ENCODE peak calls at places on chromosomes 1 and 21, in six cellular contexts. W is PC-3, J is neural progenitor cell, Q is GM23248, E is fibroblast of lung, X is endothelial cell of umbilical vein. K is an unnamed sample.
A peak's percentile ranks its signal among the peaks of the same experiment; 100 is the strongest.

GRCh38 chr1:88773540-88774150 is 89.6 kb downstream of the PKN2 start:
- DNase-seq in W (peak; percentile 78), J (no peak), Q (peak; percentile 67), E (peak; percentile 46), X (no peak), K (no peak)

GRCh38 chr1:34975312-34975711 is 9.8 kb downstream of the TMEM35B start:
- DNase-seq in W (no peak), J (no peak), Q (no peak), E (no peak), X (no peak), K (no peak)

GRCh38 chr1:31633117-31633516 is 11.6 kb downstream of the PEF1 start:
- DNase-seq in W (peak; percentile 43), J (peak; percentile 39), Q (peak; percentile 42), E (no peak), X (no peak), K (peak; percentile 45)

GRCh38 chr1:105793541-105794146 is 1262.8 kb upstream of the PRMT6 start:
- DNase-seq in W (peak; percentile 72), J (peak; percentile 70), Q (peak; percentile 50), E (peak; percentile 8), X (no peak), K (peak; percentile 53)

GRCh38 chr1:152878042-152878441 is at the start of gene SMCP:
- DNase-seq in W (peak; percentile 39), J (no peak), Q (peak; percentile 12), E (no peak), X (no peak), K (peak; percentile 9)

GRCh38 chr1:17635811-17636210 is 96.3 kb downstream of the ARHGEF10L start:
- DNase-seq in W (no peak), J (no peak), Q (no peak), E (no peak), X (no peak), K (no peak)

GRCh38 chr21:22575165-22575584 is 1577.0 kb downstream of the NCAM2 start:
- DNase-seq in W (peak; percentile 47), J (peak; percentile 71), Q (no peak), E (no peak), X (peak; percentile 93), K (peak; percentile 53)

GRCh38 chr1:200231787-200232222 is 178.0 kb downstream of the ZNF281 start:
- DNase-seq in W (no peak), J (no peak), Q (peak; percentile 70), E (no peak), X (peak; percentile 58), K (no peak)

GRCh38 chr1:61050541-61051454 is 31.6 kb upstream of the NFIA start:
- DNase-seq in W (peak; percentile 27), J (peak; percentile 85), Q (peak; percentile 51), E (no peak), X (peak; percentile 40), K (no peak)

GRCh38 chr21:41369105-41369914 is 7.5 kb downstream of the MX2 start:
- DNase-seq in W (no peak), J (peak; percentile 82), Q (peak; percentile 19), E (no peak), X (no peak), K (peak; percentile 66)

GRCh38 chr1:51574796-51575195 is 42.1 kb upstream of the OSBPL9 start:
- DNase-seq in W (no peak), J (no peak), Q (no peak), E (no peak), X (no peak), K (no peak)

GRCh38 chr1:102562380-102562779 is 545.9 kb downstream of the COL11A1 start:
- DNase-seq in W (no peak), J (no peak), Q (no peak), E (no peak), X (no peak), K (no peak)

GRCh38 chr1:223345720-223346119 is 18.3 kb downstream of the SUSD4 start:
- DNase-seq in W (no peak), J (peak; percentile 25), Q (no peak), E (no peak), X (no peak), K (no peak)

GRCh38 chr1:39650431-39650830 is 11.0 kb upstream of the HEYL start:
- DNase-seq in W (peak; percentile 62), J (no peak), Q (no peak), E (no peak), X (no peak), K (no peak)

GRCh38 chr1:48216276-48216675 is 6.2 kb upstream of the SLC5A9 start:
- DNase-seq in W (no peak), J (peak; percentile 17), Q (no peak), E (no peak), X (no peak), K (no peak)

GRCh38 chr1:21381354-21381753 is 58.6 kb upstream of the NBPF3 start:
- DNase-seq in W (peak; percentile 4), J (no peak), Q (no peak), E (no peak), X (no peak), K (no peak)

GRCh38 chr1:21379571-21379970 is 60.4 kb upstream of the NBPF3 start:
- DNase-seq in W (peak; percentile 22), J (no peak), Q (no peak), E (no peak), X (no peak), K (no peak)

GRCh38 chr1:21383785-21384401 is 56.0 kb upstream of the NBPF3 start:
- DNase-seq in W (no peak), J (peak; percentile 26), Q (no peak), E (no peak), X (no peak), K (no peak)

GRCh38 chr1:21384620-21385019 is 55.3 kb upstream of the NBPF3 start:
- DNase-seq in W (no peak), J (no peak), Q (no peak), E (no peak), X (no peak), K (no peak)

DNA sequence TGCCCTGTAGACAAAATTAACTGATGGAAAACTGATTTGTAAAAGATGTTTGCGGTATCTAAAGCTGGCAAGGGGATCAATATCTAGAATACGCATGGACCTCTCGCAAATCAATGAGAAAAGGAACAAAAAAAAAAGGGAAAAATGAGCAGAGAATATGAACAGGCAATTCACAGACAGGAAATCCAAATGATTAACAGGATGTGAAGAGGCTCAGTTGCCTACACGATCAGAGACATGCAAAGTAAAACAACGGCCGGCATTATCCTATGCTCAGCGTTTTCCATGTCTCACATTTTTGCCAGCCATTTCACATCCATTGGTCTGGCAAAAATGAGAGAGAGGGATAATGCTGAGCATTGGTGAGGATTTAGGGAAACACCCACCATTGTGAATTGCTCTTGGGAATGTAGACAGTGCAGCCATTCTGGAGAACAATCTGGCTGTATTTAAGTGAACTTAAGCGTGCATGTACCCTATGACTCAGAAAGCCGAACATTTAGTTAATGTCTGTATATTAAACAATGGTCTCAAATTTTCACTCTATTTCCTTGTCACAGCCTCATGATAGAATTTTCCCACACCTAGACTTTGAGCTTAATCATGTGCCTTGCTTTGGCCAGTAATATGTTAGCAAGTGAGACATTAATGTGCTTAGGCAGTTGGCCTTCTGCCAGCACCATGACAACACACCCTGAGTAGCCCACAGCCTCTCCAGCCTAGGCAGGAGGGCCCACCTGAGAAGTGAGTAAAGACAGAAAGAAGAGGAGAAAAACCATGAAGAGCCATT is 61.0 kb upstream of the NBPF3 start:
- DNase-seq in W (peak; percentile 39), J (no peak), Q (no peak), E (no peak), X (no peak), K (no peak)
- TF ChIP-seq EZH2 in W (no peak), J (no peak), Q (no peak), E (no peak), X (no peak), K (no peak)

GRCh38 chr21:39104911-39105310 is 78.3 kb downstream of the PSMG1 start:
- DNase-seq in W (no peak), J (peak; percentile 67), Q (no peak), E (no peak), X (no peak), K (no peak)
- H3K27ac ChIP-seq in W (no peak overlapping the region), J (peak overlapping the region; percentile 34), Q (peak overlapping the region; percentile 29), E (peak overlapping the region; percentile 29), X (no peak overlapping the region), K (no peak overlapping the region)

DNA sequence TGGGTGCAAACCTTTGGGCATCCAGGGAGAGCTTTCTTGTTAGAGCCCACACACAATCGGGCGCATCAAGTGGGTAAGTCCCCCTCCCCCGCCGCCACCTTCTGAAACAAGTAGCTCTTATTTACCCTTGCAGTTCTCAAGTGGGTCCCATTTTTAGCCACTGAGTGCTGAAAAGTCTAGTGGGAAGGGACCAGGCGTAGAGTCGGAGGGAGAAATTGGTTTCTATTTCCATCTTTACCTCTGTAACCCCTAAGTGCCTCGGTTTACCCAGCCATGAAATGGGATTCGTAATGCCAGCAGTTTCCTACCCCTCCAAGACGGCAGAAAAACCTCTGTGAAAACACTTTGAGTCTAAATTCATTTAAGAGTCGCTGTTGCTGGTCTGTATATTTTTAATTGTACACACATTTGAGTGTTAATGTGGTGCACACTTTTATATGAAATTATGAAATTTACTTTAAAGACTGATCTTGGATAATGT is 904 bp downstream of the TLCD4 start:
- DNase-seq in W (no peak), J (no peak), Q (peak; percentile 28), E (peak; percentile 7), X (no peak), K (no peak)
- TF ChIP-seq EZH2 in W (no peak), J (no peak), Q (no peak), E (peak; percentile 6), X (peak; percentile 15), K (no peak)

GRCh38 chr1:94095112-94095637 is 25.8 kb downstream of the ABCA4 start:
- DNase-seq in W (no peak), J (no peak), Q (peak; percentile 89), E (peak; percentile 96), X (peak; percentile 97), K (no peak)

GRCh38 chr1:94099303-94099702 is 21.6 kb downstream of the ABCA4 start:
- DNase-seq in W (no peak), J (no peak), Q (no peak), E (no peak), X (no peak), K (no peak)

GRCh38 chr1:94095744-94096469 is 25.0 kb downstream of the ABCA4 start:
- DNase-seq in W (no peak), J (no peak), Q (peak; percentile 80), E (peak; percentile 47), X (no peak), K (no peak)

GRCh38 chr1:94098585-94099111 is 22.3 kb downstream of the ABCA4 start:
- DNase-seq in W (no peak), J (no peak), Q (no peak), E (no peak), X (no peak), K (no peak)

GRCh38 chr1:94096797-94097549 is 24.0 kb downstream of the ABCA4 start:
- DNase-seq in W (no peak), J (no peak), Q (peak; percentile 28), E (peak; percentile 85), X (no peak), K (no peak)
- H3K27ac ChIP-seq in W (no peak overlapping the region), J (no peak overlapping the region), Q (no peak overlapping the region), E (peak overlapping the region; percentile 33), X (no peak overlapping the region), K (no peak overlapping the region)

GRCh38 chr1:148354284-148354869 is 128.7 kb downstream of the PPIAL4G start:
- DNase-seq in W (no peak), J (peak; percentile 43), Q (no peak), E (no peak), X (no peak), K (no peak)
- TF ChIP-seq EZH2 in W (no peak), J (peak; percentile 82), Q (no peak), E (no peak), X (peak; percentile 75), K (no peak)